ENCODE peak calls at places on chromosomes 11 and 22, in six cellular contexts. F is heart left ventricle, C is HFF-Myc, K is cardiac muscle cell, I is endothelial cell, T is progenitor cell of endocrine pancreas. P is an unnamed sample.

GRCh38 chr22:30611197-30611596 is 4.2 kb downstream of the TCN2 start:
- DNase-seq in F (no peak), I (no peak), T (no peak), K (no peak), C (no peak), P (peak)

GRCh38 chr11:1628506-1629325 is 859 bp upstream of the KRTAP5-5 start:
- DNase-seq in T (peak), C (no peak), I (peak), K (peak), F (peak), P (no peak)

GRCh38 chr11:46160100-46160499 is 38.8 kb upstream of the PHF21A start:
- DNase-seq in F (no peak), C (no peak), T (no peak), K (no peak), I (no peak), P (peak)

GRCh38 chr22:36762687-36763260 is 13.1 kb downstream of the IFT27 start:
- DNase-seq in F (peak), I (no peak), C (no peak), K (peak), T (no peak), P (no peak)

GRCh38 chr11:9609841-9610240 is 36.4 kb downstream of the WEE1 start:
- DNase-seq in F (no peak), I (no peak), C (no peak), K (no peak), T (no peak), P (no peak)

GRCh38 chr22:38124236-38124974 is 13.9 kb upstream of the BAIAP2L2 start:
- DNase-seq in T (no peak), K (no peak), I (no peak), F (no peak), C (no peak), P (peak)

GRCh38 chr11:65613091-65613928 is 711 bp downstream of the MAP3K11 start:
- DNase-seq in I (peak), K (no peak), F (no peak), C (no peak), T (no peak), P (no peak)

GRCh38 chr11:35418847-35419712 is at the start of gene SLC1A2:
- DNase-seq in K (peak), F (peak), T (peak), I (peak), C (no peak), P (no peak)

GRCh38 chr11:107018902-107019493 is 722 bp upstream of the GUCY1A2 start:
- DNase-seq in F (peak), K (peak), I (peak), C (no peak), T (peak), P (peak)

GRCh38 chr11:115760528-115760837 is 256.3 kb upstream of the CADM1 start:
- DNase-seq in F (no peak), T (no peak), I (no peak), C (no peak), K (no peak), P (no peak)

GRCh38 chr11:32581556-32581955 is 2.1 kb upstream of the EIF3M start:
- DNase-seq in T (no peak), I (no peak), F (no peak), C (no peak), K (no peak), P (peak)

GRCh38 chr11:87144266-87144665 is 106.5 kb downstream of the TMEM135 start:
- DNase-seq in C (no peak), K (no peak), F (no peak), I (no peak), T (no peak), P (no peak)

GRCh38 chr22:32826537-32826936 is 25.0 kb downstream of the TIMP3 start:
- DNase-seq in T (no peak), C (no peak), F (no peak), K (no peak), I (no peak), P (no peak)

GRCh38 chr11:125192194-125192593 is 27.6 kb downstream of the PKNOX2 start:
- DNase-seq in I (peak), K (peak), F (no peak), T (no peak), C (no peak), P (no peak)

GRCh38 chr11:82732734-82733443 is 775 bp downstream of the FAM181B start:
- DNase-seq in C (no peak), T (peak), F (no peak), K (no peak), I (peak), P (no peak)

GRCh38 chr22:19097518-19097917 is 24.7 kb downstream of the DGCR2 start:
- DNase-seq in T (no peak), K (no peak), I (no peak), F (no peak), C (no peak), P (no peak)

GRCh38 chr22:24427500-24428164 is at the start of gene ADORA2A:
- DNase-seq in C (no peak), K (no peak), F (no peak), I (no peak), T (no peak), P (no peak)

GRCh38 chr22:28029201-28029948 is 110.3 kb upstream of the PITPNB start:
- DNase-seq in K (peak), I (peak), T (no peak), F (peak), C (no peak), P (peak)

GRCh38 chr22:37187552-37187890 is 526 bp downstream of the C1QTNF6 start:
- DNase-seq in I (no peak), K (peak), F (no peak), T (no peak), C (no peak), P (peak)

GRCh38 chr11:128776434-128777284 is 82.8 kb downstream of the FLI1 start:
- DNase-seq in K (peak), C (no peak), I (peak), F (peak), T (peak), P (no peak)

GRCh38 chr11:47766363-47767227 is 546 bp downstream of the FNBP4 start:
- DNase-seq in K (peak), F (peak), C (no peak), T (peak), I (peak), P (peak)

GRCh38 chr11:77203901-77204755 is 76.1 kb downstream of the MYO7A start:
- DNase-seq in I (no peak), K (no peak), C (no peak), T (no peak), F (no peak), P (no peak)

GRCh38 chr11:6986487-6986886 is 33.7 kb downstream of the ZNF214 start:
- DNase-seq in K (no peak), I (no peak), C (no peak), F (no peak), T (no peak), P (no peak)

GRCh38 chr11:67615455-67616430 is 9.0 kb downstream of the NDUFV1 start:
- DNase-seq in T (no peak), K (peak), F (no peak), I (peak), C (no peak), P (no peak)

GRCh38 chr11:18171377-18172000 is 1.1 kb upstream of the MRGPRX4 start:
- DNase-seq in C (peak), K (peak), F (no peak), I (peak), T (no peak), P (peak)

GRCh38 chr22:32649515-32650200 is 151.8 kb upstream of the TIMP3 start:
- DNase-seq in I (no peak), K (no peak), T (no peak), F (no peak), C (no peak), P (no peak)

GRCh38 chr11:1834132-1834610 is 619 bp upstream of the SYT8 start:
- DNase-seq in I (no peak), F (no peak), C (no peak), T (no peak), K (no peak), P (peak)

GRCh38 chr11:63212742-63213141 is 30.7 kb downstream of the SLC22A25 start:
- DNase-seq in T (no peak), K (peak), I (peak), F (no peak), C (peak), P (peak)

GRCh38 chr11:128535468-128536457 is 51.6 kb downstream of the ETS1 start:
- DNase-seq in C (no peak), K (no peak), I (no peak), T (no peak), F (no peak), P (no peak)

GRCh38 chr11:26928636-26929035 is 65.3 kb upstream of the FIBIN start:
- DNase-seq in I (no peak), K (no peak), T (no peak), C (no peak), F (no peak), P (no peak)

GRCh38 chr22:47345025-47345424 is 582.6 kb downstream of the TBC1D22A start:
- DNase-seq in T (no peak), K (no peak), F (no peak), I (no peak), C (no peak), P (no peak)

GRCh38 chr11:121936375-121936774 is 179.6 kb downstream of the BLID start:
- DNase-seq in T (no peak), F (no peak), K (no peak), I (no peak), C (no peak), P (peak)

GRCh38 chr11:284081-285020 is 4.6 kb upstream of the PGGHG start:
- DNase-seq in F (peak), C (no peak), T (no peak), K (no peak), I (no peak), P (no peak)

GRCh38 chr11:77030834-77031414 is 3.3 kb upstream of the B3GNT6 start:
- DNase-seq in I (no peak), C (no peak), T (no peak), K (no peak), F (no peak), P (no peak)

GRCh38 chr11:121055076-121055475 is 31.2 kb downstream of the TBCEL start:
- DNase-seq in C (no peak), F (no peak), K (no peak), I (no peak), T (no peak), P (peak)

GRCh38 chr22:38685761-38686160 is 4.0 kb downstream of the TOMM22 start:
- DNase-seq in I (no peak), K (no peak), C (no peak), T (no peak), F (no peak), P (no peak)

GRCh38 chr11:72726266-72727220 is 25.7 kb downstream of the ARAP1 start:
- DNase-seq in I (no peak), T (no peak), C (no peak), K (no peak), F (no peak), P (no peak)

GRCh38 chr11:72732329-72732728 is 19.9 kb downstream of the ARAP1 start:
- DNase-seq in I (no peak), K (no peak), T (no peak), C (no peak), F (no peak), P (no peak)

GRCh38 chr11:72727521-72727920 is 24.7 kb downstream of the ARAP1 start:
- DNase-seq in K (no peak), F (no peak), I (no peak), C (no peak), T (no peak), P (no peak)

GRCh38 chr11:72730706-72731105 is 21.5 kb downstream of the ARAP1 start:
- DNase-seq in T (no peak), F (no peak), I (no peak), C (no peak), K (no peak), P (no peak)

DNA sequence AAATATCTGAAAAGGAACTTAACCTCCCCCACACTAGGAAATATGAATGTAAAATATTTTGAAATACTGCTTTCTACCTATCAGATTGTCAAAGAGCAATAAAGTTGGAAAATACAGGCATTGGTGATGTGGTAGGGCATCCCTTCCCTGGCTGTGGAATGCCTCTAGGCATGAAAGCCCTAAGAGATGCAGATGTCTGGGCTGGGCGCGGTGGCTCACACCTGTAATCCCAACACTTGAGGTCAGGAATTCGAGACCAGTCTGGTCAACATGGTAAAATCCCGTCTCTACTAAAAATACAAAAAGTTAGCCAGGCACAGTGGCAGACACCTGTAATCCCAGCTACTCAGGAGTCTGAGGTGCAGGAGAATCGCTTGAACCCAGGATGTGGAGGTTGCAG is 22.0 kb downstream of the ARAP1 start:
- DNase-seq in I (no peak), F (no peak), C (no peak), K (no peak), T (no peak), P (no peak)
- TF ChIP-seq CTCF in I (no peak), F (no peak), C (no peak), K (no peak), T (no peak), P (no peak)

GRCh38 chr11:58577441-58578135 is 1.3 kb upstream of the ZFP91 start:
- DNase-seq in T (no peak), K (peak), C (peak), F (peak), I (peak), P (peak)

GRCh38 chr11:58578635-58579191 is at the start of gene ZFP91:
- DNase-seq in C (peak), I (peak), F (peak), K (peak), T (peak), P (peak)

GRCh38 chr11:58578136-58578634 is 678 bp upstream of the ZFP91 start:
- DNase-seq in F (peak), I (peak), T (peak), K (peak), C (peak), P (peak)

GRCh38 chr11:58580311-58580710 is 1.4 kb downstream of the ZFP91 start:
- DNase-seq in T (no peak), C (no peak), K (no peak), F (no peak), I (no peak), P (no peak)

GRCh38 chr11:58579192-58580129 is 598 bp downstream of the ZFP91 start:
- DNase-seq in F (peak), C (peak), T (peak), K (peak), I (peak), P (peak)
- TF ChIP-seq CTCF in F (peak), C (peak), T (peak), K (peak), I (peak), P (peak)

DNA sequence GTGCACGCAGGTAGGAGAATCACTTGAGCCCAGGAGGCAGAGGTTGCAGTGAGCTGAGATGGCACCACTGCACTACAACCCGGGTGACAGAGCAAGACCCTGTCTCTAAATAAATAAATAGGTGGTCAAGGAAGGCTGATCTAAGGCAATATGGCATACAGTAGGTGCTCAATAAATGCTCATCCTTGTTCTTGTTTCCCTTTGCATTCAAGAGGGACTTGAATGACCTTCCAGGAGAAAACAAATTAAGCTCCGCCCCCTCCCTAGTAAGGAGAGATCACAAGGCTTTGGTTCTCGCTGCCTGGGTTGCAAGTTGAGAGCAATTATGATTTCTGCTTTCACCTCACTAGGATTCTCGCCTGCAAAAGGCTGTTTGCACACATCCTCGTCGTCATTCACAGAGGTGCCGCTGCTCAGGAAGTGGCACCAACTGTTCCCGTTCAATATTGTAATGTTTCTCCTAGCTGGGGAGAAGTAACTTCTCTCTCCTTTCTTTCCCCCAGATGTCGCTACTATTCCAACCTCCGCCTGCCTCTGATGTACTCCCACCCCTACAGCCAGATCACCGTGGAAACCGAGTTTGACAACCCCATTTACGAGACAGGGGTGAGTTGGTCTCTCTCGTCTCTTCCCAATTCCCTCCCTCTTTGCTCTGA is 51.8 kb upstream of the ASPHD2 start:
- DNase-seq in C (no peak), T (no peak), K (peak), I (no peak), F (no peak), P (no peak)
- TF ChIP-seq CTCF in C (peak), T (no peak), K (no peak), I (no peak), F (no peak), P (no peak)

GRCh38 chr11:5369793-5370192 is 13.8 kb upstream of the OR51M1 start:
- DNase-seq in F (no peak), C (no peak), K (peak), T (no peak), I (peak), P (peak)
- TF ChIP-seq CTCF in F (no peak), C (peak), K (peak), T (peak), I (no peak), P (no peak)

GRCh38 chr11:74388678-74389327 is 9.4 kb downstream of the PGM2L1 start:
- DNase-seq in K (peak), I (peak), C (peak), T (no peak), F (peak), P (peak)
- TF ChIP-seq CTCF in K (peak), I (peak), C (peak), T (peak), F (peak), P (peak)

DNA sequence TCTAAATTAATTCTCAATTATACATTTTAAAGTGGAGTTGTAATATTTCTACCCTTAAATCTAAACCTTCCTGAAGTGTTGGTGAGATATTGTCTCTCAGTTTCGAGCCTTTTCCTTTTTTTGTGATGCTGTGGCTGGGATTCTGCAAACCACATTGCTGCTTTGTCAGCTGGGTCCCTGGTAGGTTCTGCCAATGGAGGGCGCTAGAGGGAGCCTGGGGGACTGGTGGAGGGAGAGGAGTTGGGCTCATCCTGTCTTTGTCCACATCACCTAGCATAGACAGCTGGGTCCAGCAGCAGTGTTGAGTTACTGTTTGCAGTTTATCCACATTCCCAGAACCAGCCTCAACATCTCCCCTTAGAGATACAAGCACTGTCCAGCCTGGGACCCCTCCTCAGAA is 41.0 kb downstream of the TRAF6 start:
- DNase-seq in F (no peak), C (no peak), K (no peak), T (no peak), I (peak), P (no peak)
- TF ChIP-seq CTCF in F (no peak), C (peak), K (peak), T (peak), I (peak), P (no peak)

GRCh38 chr11:14764213-14764898 is 120.8 kb downstream of the PDE3B start:
- DNase-seq in C (no peak), F (no peak), K (peak), I (no peak), T (no peak), P (no peak)

GRCh38 chr11:14768789-14769188 is 123.2 kb downstream of the CYP2R1 start:
- DNase-seq in C (no peak), K (no peak), F (no peak), T (no peak), I (no peak), P (no peak)

GRCh38 chr11:14764899-14765527 is 121.4 kb downstream of the PDE3B start:
- DNase-seq in C (no peak), K (peak), F (no peak), T (no peak), I (no peak), P (peak)
- TF ChIP-seq CTCF in C (no peak), K (no peak), F (no peak), T (no peak), I (no peak), P (no peak)